ENCODE peak calls at places on chromosomes 6 and 20, in six cellular contexts. One of them, this sample, is unnamed.

GRCh38 chr6:122683996-122684651 is 73.9 kb downstream of the PKIB start:
- DNase-seq in GM12865: no peak
- DNase-seq in upper lobe of right lung: no peak
- DNase-seq in brain microvascular endothelial cell: no peak
- DNase-seq in lower leg skin: no peak
- DNase-seq in astrocyte of the spinal cord: peak
- DNase-seq in this sample: no peak

GRCh38 chr20:10707791-10708190 is 34.0 kb upstream of the JAG1 start:
- DNase-seq in GM12865: no peak
- DNase-seq in upper lobe of right lung: no peak
- DNase-seq in brain microvascular endothelial cell: no peak
- DNase-seq in lower leg skin: no peak
- DNase-seq in astrocyte of the spinal cord: no peak
- DNase-seq in this sample: no peak

GRCh38 chr20:20482453-20482852 is 114.5 kb downstream of the INSM1 start:
- DNase-seq in GM12865: no peak
- DNase-seq in upper lobe of right lung: no peak
- DNase-seq in brain microvascular endothelial cell: no peak
- DNase-seq in lower leg skin: no peak
- DNase-seq in astrocyte of the spinal cord: no peak
- DNase-seq in this sample: no peak

GRCh38 chr6:45689926-45690615 is 312.3 kb upstream of the SUPT3H start:
- DNase-seq in GM12865: no peak
- DNase-seq in upper lobe of right lung: no peak
- DNase-seq in brain microvascular endothelial cell: no peak
- DNase-seq in lower leg skin: no peak
- DNase-seq in astrocyte of the spinal cord: no peak
- DNase-seq in this sample: no peak

GRCh38 chr20:62174021-62174804 is 8.6 kb upstream of the MTG2 start:
- DNase-seq in GM12865: no peak
- DNase-seq in upper lobe of right lung: no peak
- DNase-seq in brain microvascular endothelial cell: no peak
- DNase-seq in lower leg skin: no peak
- DNase-seq in astrocyte of the spinal cord: no peak
- DNase-seq in this sample: no peak

GRCh38 chr20:6384368-6384767 is 261.5 kb upstream of the FERMT1 start:
- DNase-seq in GM12865: no peak
- DNase-seq in upper lobe of right lung: no peak
- DNase-seq in brain microvascular endothelial cell: no peak
- DNase-seq in lower leg skin: no peak
- DNase-seq in astrocyte of the spinal cord: no peak
- DNase-seq in this sample: no peak

GRCh38 chr20:57620274-57620990 is at the start of gene ZBP1:
- DNase-seq in GM12865: peak
- DNase-seq in upper lobe of right lung: peak
- DNase-seq in brain microvascular endothelial cell: no peak
- DNase-seq in lower leg skin: peak
- DNase-seq in astrocyte of the spinal cord: no peak
- DNase-seq in this sample: no peak

GRCh38 chr6:158666637-158667359 is 16.9 kb downstream of the SYTL3 start:
- DNase-seq in GM12865: no peak
- DNase-seq in upper lobe of right lung: peak
- DNase-seq in brain microvascular endothelial cell: no peak
- DNase-seq in lower leg skin: no peak
- DNase-seq in astrocyte of the spinal cord: peak
- DNase-seq in this sample: peak

GRCh38 chr6:16334671-16335070 is 96.3 kb downstream of the GMPR start:
- DNase-seq in GM12865: no peak
- DNase-seq in upper lobe of right lung: no peak
- DNase-seq in brain microvascular endothelial cell: peak
- DNase-seq in lower leg skin: peak
- DNase-seq in astrocyte of the spinal cord: peak
- DNase-seq in this sample: peak

GRCh38 chr6:142367501-142368018 is 65.8 kb downstream of the ADGRG6 start:
- DNase-seq in GM12865: no peak
- DNase-seq in upper lobe of right lung: no peak
- DNase-seq in brain microvascular endothelial cell: no peak
- DNase-seq in lower leg skin: no peak
- DNase-seq in astrocyte of the spinal cord: no peak
- DNase-seq in this sample: no peak

GRCh38 chr20:13341737-13342393 is 120.8 kb downstream of the ISM1 start:
- DNase-seq in GM12865: peak
- DNase-seq in upper lobe of right lung: no peak
- DNase-seq in brain microvascular endothelial cell: no peak
- DNase-seq in lower leg skin: no peak
- DNase-seq in astrocyte of the spinal cord: no peak
- DNase-seq in this sample: peak

GRCh38 chr6:166907373-166907841 is 48.9 kb downstream of the RNASET2 start:
- DNase-seq in GM12865: peak
- DNase-seq in upper lobe of right lung: no peak
- DNase-seq in brain microvascular endothelial cell: no peak
- DNase-seq in lower leg skin: no peak
- DNase-seq in astrocyte of the spinal cord: no peak
- DNase-seq in this sample: no peak

GRCh38 chr6:161137839-161138544 is 135.9 kb downstream of the AGPAT4 start:
- DNase-seq in GM12865: no peak
- DNase-seq in upper lobe of right lung: no peak
- DNase-seq in brain microvascular endothelial cell: no peak
- DNase-seq in lower leg skin: no peak
- DNase-seq in astrocyte of the spinal cord: peak
- DNase-seq in this sample: peak

GRCh38 chr6:106056060-106056737 is 29.9 kb upstream of the PRDM1 start:
- DNase-seq in GM12865: no peak
- DNase-seq in upper lobe of right lung: no peak
- DNase-seq in brain microvascular endothelial cell: no peak
- DNase-seq in lower leg skin: no peak
- DNase-seq in astrocyte of the spinal cord: no peak
- DNase-seq in this sample: no peak

GRCh38 chr20:3923818-3924217 is 34.6 kb downstream of the PANK2 start:
- DNase-seq in GM12865: no peak
- DNase-seq in upper lobe of right lung: no peak
- DNase-seq in brain microvascular endothelial cell: peak
- DNase-seq in lower leg skin: no peak
- DNase-seq in astrocyte of the spinal cord: no peak
- DNase-seq in this sample: peak

GRCh38 chr6:3722211-3722621 is 29.3 kb downstream of the PXDC1 start:
- DNase-seq in GM12865: no peak
- DNase-seq in upper lobe of right lung: no peak
- DNase-seq in brain microvascular endothelial cell: no peak
- DNase-seq in lower leg skin: peak
- DNase-seq in astrocyte of the spinal cord: peak
- DNase-seq in this sample: peak

GRCh38 chr6:38054526-38054925 is 235.0 kb downstream of the ZFAND3 start:
- DNase-seq in GM12865: no peak
- DNase-seq in upper lobe of right lung: no peak
- DNase-seq in brain microvascular endothelial cell: no peak
- DNase-seq in lower leg skin: no peak
- DNase-seq in astrocyte of the spinal cord: no peak
- DNase-seq in this sample: no peak

GRCh38 chr20:47727170-47727880 is 58.0 kb downstream of the SULF2 start:
- DNase-seq in GM12865: peak
- DNase-seq in upper lobe of right lung: peak
- DNase-seq in brain microvascular endothelial cell: no peak
- DNase-seq in lower leg skin: no peak
- DNase-seq in astrocyte of the spinal cord: no peak
- DNase-seq in this sample: no peak

DNA sequence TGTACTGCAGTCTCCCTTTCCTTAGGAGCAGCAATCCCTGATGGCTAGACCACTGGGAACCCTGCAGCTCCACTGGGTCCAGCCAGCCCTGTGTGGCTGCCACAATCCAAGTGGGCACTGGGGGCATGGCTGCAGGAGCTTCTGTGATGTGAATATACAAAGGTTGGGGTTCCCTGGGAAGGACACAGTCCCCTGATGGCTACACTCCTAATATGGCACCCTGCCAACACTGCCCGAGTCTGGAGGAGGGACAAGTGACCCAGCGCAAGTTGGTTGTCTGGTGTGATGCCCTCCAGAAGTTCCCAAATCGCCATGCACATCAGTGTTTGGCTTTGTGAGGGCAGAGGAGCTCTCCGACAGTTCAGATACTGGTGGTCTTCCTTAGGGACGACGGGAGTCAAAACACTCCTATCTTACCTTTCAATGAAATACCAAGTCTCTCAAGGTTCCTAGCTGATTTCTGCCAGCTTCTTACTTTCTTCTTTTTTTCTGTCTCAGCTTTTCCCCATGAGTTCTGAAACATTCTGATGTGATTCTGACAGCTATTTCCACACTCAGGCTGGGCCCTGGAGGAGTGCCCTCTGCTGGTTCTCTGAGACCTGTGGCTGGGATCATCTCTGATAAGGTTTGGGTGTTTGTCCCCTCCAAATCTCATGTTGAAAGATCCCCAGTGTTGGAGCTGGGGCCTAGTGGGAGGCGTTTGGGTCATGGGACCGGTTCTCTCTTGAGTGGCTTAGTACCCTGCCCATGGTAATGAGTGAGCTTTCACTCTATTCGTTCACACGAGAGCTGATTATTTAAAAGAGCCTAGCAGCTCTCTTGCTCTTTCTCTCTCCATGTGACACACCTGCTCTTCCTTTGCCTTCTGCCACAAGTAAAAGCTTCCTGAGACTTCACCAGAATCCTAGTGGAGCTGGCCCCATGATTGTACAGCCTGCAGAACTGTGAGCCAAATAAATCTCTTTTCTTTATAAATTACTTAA is 15.5 kb upstream of the ZFP57 start:
- DNase-seq in GM12865: peak
- DNase-seq in upper lobe of right lung: no peak
- DNase-seq in brain microvascular endothelial cell: peak
- DNase-seq in lower leg skin: no peak
- DNase-seq in astrocyte of the spinal cord: no peak
- DNase-seq in this sample: peak
- TF ChIP-seq CTCF in GM12865: peak
- TF ChIP-seq CTCF in upper lobe of right lung: peak
- TF ChIP-seq CTCF in brain microvascular endothelial cell: peak
- TF ChIP-seq CTCF in lower leg skin: no peak
- TF ChIP-seq CTCF in astrocyte of the spinal cord: peak
- TF ChIP-seq CTCF in this sample: peak

GRCh38 chr6:27503436-27504030 is 30.6 kb upstream of the ZNF184 start:
- DNase-seq in GM12865: peak
- DNase-seq in upper lobe of right lung: no peak
- DNase-seq in brain microvascular endothelial cell: peak
- DNase-seq in lower leg skin: peak
- DNase-seq in astrocyte of the spinal cord: peak
- DNase-seq in this sample: peak

GRCh38 chr6:27501187-27501586 is 28.3 kb upstream of the ZNF184 start:
- DNase-seq in GM12865: no peak
- DNase-seq in upper lobe of right lung: no peak
- DNase-seq in brain microvascular endothelial cell: no peak
- DNase-seq in lower leg skin: no peak
- DNase-seq in astrocyte of the spinal cord: no peak
- DNase-seq in this sample: no peak

GRCh38 chr6:27507041-27507956 is 34.4 kb upstream of the ZNF184 start:
- DNase-seq in GM12865: no peak
- DNase-seq in upper lobe of right lung: no peak
- DNase-seq in brain microvascular endothelial cell: no peak
- DNase-seq in lower leg skin: no peak
- DNase-seq in astrocyte of the spinal cord: no peak
- DNase-seq in this sample: no peak

GRCh38 chr6:27502508-27503435 is 29.9 kb upstream of the ZNF184 start:
- DNase-seq in GM12865: peak
- DNase-seq in upper lobe of right lung: no peak
- DNase-seq in brain microvascular endothelial cell: peak
- DNase-seq in lower leg skin: peak
- DNase-seq in astrocyte of the spinal cord: peak
- DNase-seq in this sample: peak

GRCh38 chr6:27505209-27506027 is 32.5 kb upstream of the ZNF184 start:
- DNase-seq in GM12865: peak
- DNase-seq in upper lobe of right lung: no peak
- DNase-seq in brain microvascular endothelial cell: peak
- DNase-seq in lower leg skin: peak
- DNase-seq in astrocyte of the spinal cord: peak
- DNase-seq in this sample: peak
- H3K4me3 ChIP-seq in GM12865: no peak
- H3K4me3 ChIP-seq in upper lobe of right lung: no peak
- H3K4me3 ChIP-seq in brain microvascular endothelial cell: no peak
- H3K4me3 ChIP-seq in lower leg skin: no peak
- H3K4me3 ChIP-seq in astrocyte of the spinal cord: no peak
- H3K4me3 ChIP-seq in this sample: no peak

GRCh38 chr6:126657556-126658129 is 317.7 kb downstream of the CENPW start:
- DNase-seq in GM12865: peak
- DNase-seq in upper lobe of right lung: no peak
- DNase-seq in brain microvascular endothelial cell: peak
- DNase-seq in lower leg skin: no peak
- DNase-seq in astrocyte of the spinal cord: peak
- DNase-seq in this sample: peak
- TF ChIP-seq CTCF in GM12865: peak
- TF ChIP-seq CTCF in upper lobe of right lung: peak
- TF ChIP-seq CTCF in brain microvascular endothelial cell: peak
- TF ChIP-seq CTCF in lower leg skin: no peak
- TF ChIP-seq CTCF in astrocyte of the spinal cord: peak
- TF ChIP-seq CTCF in this sample: peak

GRCh38 chr6:149990672-149991402 is 27.1 kb downstream of the ULBP1 start:
- DNase-seq in GM12865: no peak
- DNase-seq in upper lobe of right lung: no peak
- DNase-seq in brain microvascular endothelial cell: no peak
- DNase-seq in lower leg skin: peak
- DNase-seq in astrocyte of the spinal cord: no peak
- DNase-seq in this sample: peak
- H3K4me3 ChIP-seq in GM12865: peak
- H3K4me3 ChIP-seq in upper lobe of right lung: peak
- H3K4me3 ChIP-seq in brain microvascular endothelial cell: peak
- H3K4me3 ChIP-seq in lower leg skin: no peak
- H3K4me3 ChIP-seq in astrocyte of the spinal cord: no peak
- H3K4me3 ChIP-seq in this sample: no peak

DNA sequence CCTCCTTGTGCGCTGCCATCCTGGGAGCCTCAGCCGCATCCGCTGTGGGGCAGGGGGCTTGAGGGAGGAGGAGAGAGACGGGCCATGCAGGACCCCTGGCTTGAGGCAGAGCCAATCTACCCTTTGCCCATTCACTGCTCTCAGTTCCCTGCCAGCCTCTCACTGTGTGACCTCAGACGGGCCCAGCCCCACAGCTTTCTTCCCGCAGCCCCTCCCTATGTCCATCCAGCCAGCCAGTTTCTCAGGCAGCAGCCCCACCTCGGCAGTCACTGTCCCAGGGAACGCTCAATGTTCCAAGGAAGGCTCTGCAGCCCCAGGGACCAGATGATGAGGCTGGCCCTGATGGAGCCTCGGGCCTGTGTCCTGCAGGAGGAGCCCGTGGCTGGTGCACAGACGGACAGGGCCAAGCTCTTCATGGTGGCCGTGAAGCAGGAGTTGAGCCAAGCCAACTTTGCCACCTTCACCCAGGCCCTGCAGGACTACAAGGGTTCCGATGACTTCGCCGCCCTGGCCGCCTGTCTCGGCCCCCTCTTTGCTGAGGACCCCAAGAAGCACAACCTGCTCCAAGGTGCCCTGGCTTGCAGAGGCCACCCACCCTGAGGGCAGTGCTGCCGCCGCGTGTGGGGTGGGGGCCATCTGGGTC is 3.9 kb upstream of the TNFRSF6B start:
- DNase-seq in GM12865: no peak
- DNase-seq in upper lobe of right lung: no peak
- DNase-seq in brain microvascular endothelial cell: no peak
- DNase-seq in lower leg skin: no peak
- DNase-seq in astrocyte of the spinal cord: no peak
- DNase-seq in this sample: peak
- TF ChIP-seq CTCF in GM12865: no peak
- TF ChIP-seq CTCF in upper lobe of right lung: no peak
- TF ChIP-seq CTCF in brain microvascular endothelial cell: peak
- TF ChIP-seq CTCF in lower leg skin: no peak
- TF ChIP-seq CTCF in astrocyte of the spinal cord: no peak
- TF ChIP-seq CTCF in this sample: no peak

This sample was measured in foreskin fibroblast.